ENCODE peak calls at places on chromosome 18, in nine cellular contexts. One of them, this sample, is unnamed.

GRCh38 chr18:49161627-49162026 is 210.9 kb upstream of the SMAD7 start:
- DNase-seq in ovary: no peak
- DNase-seq in tibial artery: no peak
- DNase-seq in fibroblast of lung: peak
- DNase-seq in endothelial cell: no peak
- DNase-seq in glutamatergic neuron: no peak
- DNase-seq in HFFc6: peak
- DNase-seq in cardiac fibroblast: peak
- DNase-seq in brain microvascular endothelial cell: peak
- DNase-seq in this sample: peak

GRCh38 chr18:48408727-48409590 is at the start of gene ZBTB7C:
- DNase-seq in ovary: peak
- DNase-seq in tibial artery: peak
- DNase-seq in fibroblast of lung: no peak
- DNase-seq in endothelial cell: peak
- DNase-seq in glutamatergic neuron: peak
- DNase-seq in HFFc6: no peak
- DNase-seq in cardiac fibroblast: peak
- DNase-seq in brain microvascular endothelial cell: no peak
- DNase-seq in this sample: no peak

GRCh38 chr18:36303203-36303844 is 5.8 kb downstream of the FHOD3 start:
- DNase-seq in ovary: no peak
- DNase-seq in tibial artery: no peak
- DNase-seq in fibroblast of lung: no peak
- DNase-seq in endothelial cell: no peak
- DNase-seq in glutamatergic neuron: no peak
- DNase-seq in HFFc6: no peak
- DNase-seq in cardiac fibroblast: no peak
- DNase-seq in brain microvascular endothelial cell: no peak
- DNase-seq in this sample: no peak

GRCh38 chr18:46756559-46757201 is at the start of gene ST8SIA5:
- DNase-seq in ovary: no peak
- DNase-seq in tibial artery: no peak
- DNase-seq in fibroblast of lung: no peak
- DNase-seq in endothelial cell: peak
- DNase-seq in glutamatergic neuron: peak
- DNase-seq in HFFc6: no peak
- DNase-seq in cardiac fibroblast: no peak
- DNase-seq in brain microvascular endothelial cell: no peak
- DNase-seq in this sample: no peak

GRCh38 chr18:35836932-35837331 is 135.5 kb upstream of the RMP24 start:
- DNase-seq in ovary: no peak
- DNase-seq in tibial artery: no peak
- DNase-seq in fibroblast of lung: no peak
- DNase-seq in endothelial cell: no peak
- DNase-seq in glutamatergic neuron: no peak
- DNase-seq in HFFc6: no peak
- DNase-seq in cardiac fibroblast: no peak
- DNase-seq in brain microvascular endothelial cell: no peak
- DNase-seq in this sample: no peak

GRCh38 chr18:25805323-25805722 is 285.1 kb downstream of the SS18 start:
- DNase-seq in ovary: no peak
- DNase-seq in tibial artery: no peak
- DNase-seq in fibroblast of lung: peak
- DNase-seq in endothelial cell: no peak
- DNase-seq in glutamatergic neuron: no peak
- DNase-seq in HFFc6: peak
- DNase-seq in cardiac fibroblast: peak
- DNase-seq in brain microvascular endothelial cell: peak
- DNase-seq in this sample: peak

GRCh38 chr18:74411475-74411874 is 45.6 kb downstream of the DIPK1C start:
- DNase-seq in ovary: no peak
- DNase-seq in tibial artery: no peak
- DNase-seq in fibroblast of lung: no peak
- DNase-seq in endothelial cell: no peak
- DNase-seq in glutamatergic neuron: no peak
- DNase-seq in HFFc6: no peak
- DNase-seq in cardiac fibroblast: no peak
- DNase-seq in brain microvascular endothelial cell: no peak
- DNase-seq in this sample: no peak

GRCh38 chr18:23479829-23480505 is 23.3 kb upstream of the RMC1 start:
- DNase-seq in ovary: no peak
- DNase-seq in tibial artery: no peak
- DNase-seq in fibroblast of lung: no peak
- DNase-seq in endothelial cell: no peak
- DNase-seq in glutamatergic neuron: no peak
- DNase-seq in HFFc6: no peak
- DNase-seq in cardiac fibroblast: no peak
- DNase-seq in brain microvascular endothelial cell: no peak
- DNase-seq in this sample: no peak

GRCh38 chr18:41940506-41941215 is 14.4 kb upstream of the PIK3C3 start:
- DNase-seq in ovary: no peak
- DNase-seq in tibial artery: no peak
- DNase-seq in fibroblast of lung: peak
- DNase-seq in endothelial cell: no peak
- DNase-seq in glutamatergic neuron: no peak
- DNase-seq in HFFc6: peak
- DNase-seq in cardiac fibroblast: peak
- DNase-seq in brain microvascular endothelial cell: peak
- DNase-seq in this sample: peak

GRCh38 chr18:59769105-59769865 is 72.1 kb upstream of the CCBE1 start:
- DNase-seq in ovary: no peak
- DNase-seq in tibial artery: no peak
- DNase-seq in fibroblast of lung: peak
- DNase-seq in endothelial cell: no peak
- DNase-seq in glutamatergic neuron: no peak
- DNase-seq in HFFc6: peak
- DNase-seq in cardiac fibroblast: peak
- DNase-seq in brain microvascular endothelial cell: no peak
- DNase-seq in this sample: peak

GRCh38 chr18:60892855-60893254 is 440.4 kb upstream of the CDH20 start:
- DNase-seq in ovary: no peak
- DNase-seq in tibial artery: no peak
- DNase-seq in fibroblast of lung: peak
- DNase-seq in endothelial cell: no peak
- DNase-seq in glutamatergic neuron: no peak
- DNase-seq in HFFc6: no peak
- DNase-seq in cardiac fibroblast: peak
- DNase-seq in brain microvascular endothelial cell: peak
- DNase-seq in this sample: peak

GRCh38 chr18:9547767-9548166 is 66.6 kb downstream of the PPP4R1 start:
- DNase-seq in ovary: no peak
- DNase-seq in tibial artery: no peak
- DNase-seq in fibroblast of lung: peak
- DNase-seq in endothelial cell: no peak
- DNase-seq in glutamatergic neuron: no peak
- DNase-seq in HFFc6: no peak
- DNase-seq in cardiac fibroblast: no peak
- DNase-seq in brain microvascular endothelial cell: no peak
- DNase-seq in this sample: no peak

GRCh38 chr18:31380912-31381311 is 4.3 kb downstream of the DSG4 start:
- DNase-seq in ovary: no peak
- DNase-seq in tibial artery: no peak
- DNase-seq in fibroblast of lung: no peak
- DNase-seq in endothelial cell: no peak
- DNase-seq in glutamatergic neuron: no peak
- DNase-seq in HFFc6: no peak
- DNase-seq in cardiac fibroblast: no peak
- DNase-seq in brain microvascular endothelial cell: no peak
- DNase-seq in this sample: no peak

GRCh38 chr18:48348739-48349138 is 60.4 kb downstream of the ZBTB7C start:
- DNase-seq in ovary: no peak
- DNase-seq in tibial artery: peak
- DNase-seq in fibroblast of lung: no peak
- DNase-seq in endothelial cell: no peak
- DNase-seq in glutamatergic neuron: peak
- DNase-seq in HFFc6: no peak
- DNase-seq in cardiac fibroblast: no peak
- DNase-seq in brain microvascular endothelial cell: no peak
- DNase-seq in this sample: no peak

GRCh38 chr18:50560681-50561629 is 1.1 kb downstream of the MAPK4 start:
- DNase-seq in ovary: no peak
- DNase-seq in tibial artery: no peak
- DNase-seq in fibroblast of lung: no peak
- DNase-seq in endothelial cell: peak
- DNase-seq in glutamatergic neuron: peak
- DNase-seq in HFFc6: no peak
- DNase-seq in cardiac fibroblast: no peak
- DNase-seq in brain microvascular endothelial cell: no peak
- DNase-seq in this sample: no peak

GRCh38 chr18:6271585-6271984 is 143.1 kb downstream of the L3MBTL4 start:
- DNase-seq in ovary: no peak
- DNase-seq in tibial artery: no peak
- DNase-seq in fibroblast of lung: no peak
- DNase-seq in endothelial cell: no peak
- DNase-seq in glutamatergic neuron: no peak
- DNase-seq in HFFc6: no peak
- DNase-seq in cardiac fibroblast: no peak
- DNase-seq in brain microvascular endothelial cell: no peak
- DNase-seq in this sample: no peak

DNA sequence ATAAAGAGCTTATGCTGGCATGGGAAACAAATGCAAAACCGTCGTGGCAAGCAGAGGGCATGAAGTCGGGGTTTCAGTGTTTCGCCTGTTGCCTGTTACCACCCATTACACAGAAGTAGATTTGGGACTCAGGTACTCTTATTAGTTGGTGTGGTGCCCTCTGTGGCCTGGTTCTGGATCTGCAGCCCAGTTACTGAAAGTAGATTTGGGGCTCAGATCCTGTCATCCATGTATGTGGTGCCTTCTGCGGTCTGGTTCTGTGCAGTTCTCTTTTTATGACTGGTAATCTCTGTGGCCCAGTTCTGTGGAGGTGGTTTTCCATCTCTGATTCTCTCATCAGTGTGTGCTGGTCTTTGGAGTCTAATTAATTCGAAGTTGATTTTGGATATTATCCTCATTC is 45.2 kb downstream of the ADNP2 start:
- DNase-seq in ovary: no peak
- DNase-seq in tibial artery: no peak
- DNase-seq in fibroblast of lung: peak
- DNase-seq in endothelial cell: peak
- DNase-seq in glutamatergic neuron: no peak
- DNase-seq in HFFc6: no peak
- DNase-seq in cardiac fibroblast: peak
- DNase-seq in brain microvascular endothelial cell: no peak
- DNase-seq in this sample: peak
- TF ChIP-seq CTCF in ovary: no peak
- TF ChIP-seq CTCF in tibial artery: peak
- TF ChIP-seq CTCF in fibroblast of lung: peak
- TF ChIP-seq CTCF in endothelial cell: peak
- TF ChIP-seq CTCF in glutamatergic neuron: peak
- TF ChIP-seq CTCF in HFFc6: peak
- TF ChIP-seq CTCF in cardiac fibroblast: peak
- TF ChIP-seq CTCF in brain microvascular endothelial cell: peak
- TF ChIP-seq CTCF in this sample: peak

DNA sequence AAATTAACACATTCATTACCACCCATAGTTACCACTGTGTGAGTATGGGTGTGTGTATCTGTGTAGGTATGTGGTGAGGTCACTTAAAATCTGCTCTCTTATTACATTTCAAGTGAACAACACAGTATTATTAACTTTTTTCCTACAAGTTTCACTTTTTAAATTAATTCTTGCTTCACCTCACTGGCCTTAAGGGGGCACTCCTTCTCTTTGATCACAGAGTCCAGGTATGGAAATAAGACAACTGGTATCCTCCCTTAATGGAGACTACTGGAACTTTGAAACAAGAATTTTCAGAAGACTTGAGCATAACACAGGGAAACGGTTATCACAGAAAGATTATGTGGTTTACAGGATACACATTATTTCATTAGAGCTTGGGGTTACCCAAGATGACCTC is 255.8 kb downstream of the ASXL3 start:
- DNase-seq in ovary: no peak
- DNase-seq in tibial artery: no peak
- DNase-seq in fibroblast of lung: no peak
- DNase-seq in endothelial cell: no peak
- DNase-seq in glutamatergic neuron: no peak
- DNase-seq in HFFc6: no peak
- DNase-seq in cardiac fibroblast: no peak
- DNase-seq in brain microvascular endothelial cell: no peak
- DNase-seq in this sample: no peak
- TF ChIP-seq CTCF in ovary: no peak
- TF ChIP-seq CTCF in tibial artery: no peak
- TF ChIP-seq CTCF in fibroblast of lung: no peak
- TF ChIP-seq CTCF in endothelial cell: no peak
- TF ChIP-seq CTCF in glutamatergic neuron: no peak
- TF ChIP-seq CTCF in HFFc6: no peak
- TF ChIP-seq CTCF in cardiac fibroblast: peak
- TF ChIP-seq CTCF in brain microvascular endothelial cell: peak
- TF ChIP-seq CTCF in this sample: no peak

GRCh38 chr18:51811883-51812282 is 528.1 kb upstream of the DCC start:
- DNase-seq in ovary: no peak
- DNase-seq in tibial artery: no peak
- DNase-seq in fibroblast of lung: no peak
- DNase-seq in endothelial cell: no peak
- DNase-seq in glutamatergic neuron: no peak
- DNase-seq in HFFc6: no peak
- DNase-seq in cardiac fibroblast: no peak
- DNase-seq in brain microvascular endothelial cell: no peak
- DNase-seq in this sample: no peak

GRCh38 chr18:51813740-51814139 is 526.3 kb upstream of the DCC start:
- DNase-seq in ovary: no peak
- DNase-seq in tibial artery: no peak
- DNase-seq in fibroblast of lung: no peak
- DNase-seq in endothelial cell: no peak
- DNase-seq in glutamatergic neuron: no peak
- DNase-seq in HFFc6: no peak
- DNase-seq in cardiac fibroblast: no peak
- DNase-seq in brain microvascular endothelial cell: no peak
- DNase-seq in this sample: no peak
- TF ChIP-seq CTCF in ovary: no peak
- TF ChIP-seq CTCF in tibial artery: no peak
- TF ChIP-seq CTCF in fibroblast of lung: no peak
- TF ChIP-seq CTCF in endothelial cell: no peak
- TF ChIP-seq CTCF in glutamatergic neuron: no peak
- TF ChIP-seq CTCF in HFFc6: no peak
- TF ChIP-seq CTCF in cardiac fibroblast: no peak
- TF ChIP-seq CTCF in brain microvascular endothelial cell: no peak
- TF ChIP-seq CTCF in this sample: no peak

GRCh38 chr18:14085770-14086458 is 46.3 kb downstream of the ZNF519 start:
- DNase-seq in ovary: no peak
- DNase-seq in tibial artery: no peak
- DNase-seq in fibroblast of lung: no peak
- DNase-seq in endothelial cell: no peak
- DNase-seq in glutamatergic neuron: peak
- DNase-seq in HFFc6: no peak
- DNase-seq in cardiac fibroblast: no peak
- DNase-seq in brain microvascular endothelial cell: no peak
- DNase-seq in this sample: no peak

GRCh38 chr18:14089781-14090180 is 42.5 kb downstream of the ZNF519 start:
- DNase-seq in ovary: no peak
- DNase-seq in tibial artery: no peak
- DNase-seq in fibroblast of lung: no peak
- DNase-seq in endothelial cell: no peak
- DNase-seq in glutamatergic neuron: no peak
- DNase-seq in HFFc6: no peak
- DNase-seq in cardiac fibroblast: no peak
- DNase-seq in brain microvascular endothelial cell: no peak
- DNase-seq in this sample: no peak

GRCh38 chr18:14089176-14089575 is 43.1 kb downstream of the ZNF519 start:
- DNase-seq in ovary: no peak
- DNase-seq in tibial artery: no peak
- DNase-seq in fibroblast of lung: no peak
- DNase-seq in endothelial cell: no peak
- DNase-seq in glutamatergic neuron: no peak
- DNase-seq in HFFc6: no peak
- DNase-seq in cardiac fibroblast: no peak
- DNase-seq in brain microvascular endothelial cell: no peak
- DNase-seq in this sample: no peak

GRCh38 chr18:14086459-14087231 is 45.6 kb downstream of the ZNF519 start:
- DNase-seq in ovary: no peak
- DNase-seq in tibial artery: no peak
- DNase-seq in fibroblast of lung: peak
- DNase-seq in endothelial cell: peak
- DNase-seq in glutamatergic neuron: peak
- DNase-seq in HFFc6: no peak
- DNase-seq in cardiac fibroblast: peak
- DNase-seq in brain microvascular endothelial cell: peak
- DNase-seq in this sample: peak
- TF ChIP-seq CTCF in ovary: no peak
- TF ChIP-seq CTCF in tibial artery: peak
- TF ChIP-seq CTCF in fibroblast of lung: peak
- TF ChIP-seq CTCF in endothelial cell: peak
- TF ChIP-seq CTCF in glutamatergic neuron: peak
- TF ChIP-seq CTCF in HFFc6: peak
- TF ChIP-seq CTCF in cardiac fibroblast: peak
- TF ChIP-seq CTCF in brain microvascular endothelial cell: peak
- TF ChIP-seq CTCF in this sample: peak